ENCODE peak calls at places on chromosomes 3 and 15, in seven cellular contexts. O, Q, W, M, D, C and K are unnamed samples.

GRCh38 chr3:46863261-46863782 is at the start of gene MYL3:
- DNase-seq in O (peak; percentile 44), C (no peak), M (no peak), Q (no peak), D (peak; percentile 53), W (no peak), K (no peak)

GRCh38 chr15:93170320-93170719 is 81.3 kb upstream of the RGMA start:
- DNase-seq in C (no peak), D (no peak), Q (no peak), W (no peak), O (no peak), M (no peak), K (no peak)

GRCh38 chr15:66757521-66757920 is 55.5 kb downstream of the SMAD6 start:
- DNase-seq in W (no peak), O (peak; percentile 69), C (no peak), Q (no peak), M (no peak), D (no peak), K (no peak)

GRCh38 chr3:43870844-43871626 is 180.3 kb downstream of the ABHD5 start:
- DNase-seq in O (no peak), D (no peak), M (no peak), Q (no peak), W (no peak), C (no peak), K (peak; percentile 23)

GRCh38 chr3:65318231-65318630 is 630.4 kb upstream of the ADAMTS9 start:
- DNase-seq in W (no peak), Q (no peak), M (no peak), D (no peak), C (no peak), O (no peak), K (no peak)

GRCh38 chr15:56929389-56929788 is 10.9 kb downstream of the TCF12 start:
- DNase-seq in C (peak; percentile 17), Q (no peak), M (no peak), D (no peak), O (no peak), W (peak; percentile 60), K (no peak)

GRCh38 chr15:83716605-83717004 is 62.7 kb downstream of the ADAMTSL3 start:
- DNase-seq in Q (no peak), D (no peak), C (no peak), W (no peak), M (no peak), O (no peak), K (no peak)

GRCh38 chr15:68666812-68667450 is 88.1 kb downstream of the CORO2B start:
- DNase-seq in C (no peak), W (no peak), Q (no peak), D (peak; percentile 48), O (no peak), M (no peak), K (peak; percentile 24)

GRCh38 chr15:90327313-90327712 is 24.8 kb upstream of the ZNF774 start:
- DNase-seq in C (no peak), Q (no peak), D (no peak), M (no peak), W (no peak), O (no peak), K (no peak)

GRCh38 chr3:64259646-64260045 is 34.4 kb upstream of the PRICKLE2 start:
- DNase-seq in D (no peak), M (no peak), W (peak; percentile 70), Q (no peak), O (no peak), C (no peak), K (no peak)

GRCh38 chr3:18830087-18830486 is 318.2 kb upstream of the KCNH8 start:
- DNase-seq in C (no peak), D (no peak), W (no peak), M (no peak), O (no peak), Q (no peak), K (no peak)

GRCh38 chr3:147257972-147258371 is 148.4 kb downstream of the ZIC4 start:
- DNase-seq in Q (no peak), O (no peak), C (no peak), D (no peak), M (no peak), W (no peak), K (no peak)

GRCh38 chr15:100940785-100941379 is 21.7 kb downstream of the LRRK1 start:
- DNase-seq in C (no peak), M (no peak), O (no peak), W (no peak), D (no peak), Q (no peak), K (no peak)

GRCh38 chr3:126456211-126456610 is 19.5 kb downstream of the ZXDC start:
- DNase-seq in C (no peak), Q (no peak), M (no peak), O (peak; percentile 52), D (no peak), W (no peak), K (no peak)

GRCh38 chr3:128971421-128971820 is 22.5 kb downstream of the CFAP92 start:
- DNase-seq in D (no peak), O (no peak), C (peak; percentile 77), W (no peak), M (no peak), Q (no peak), K (no peak)

GRCh38 chr3:44993471-44994205 is 17.6 kb downstream of the EXOSC7 start:
- DNase-seq in O (no peak), W (peak; percentile 74), Q (no peak), C (peak; percentile 47), D (no peak), M (no peak), K (no peak)

GRCh38 chr15:75455424-75455981 is 4.0 kb upstream of the SIN3A start:
- DNase-seq in Q (peak; percentile 84), W (peak; percentile 80), M (peak; percentile 75), D (peak; percentile 94), C (peak; percentile 85), O (peak; percentile 97), K (peak; percentile 85)

GRCh38 chr3:159260049-159260662 is 458.3 kb downstream of the MFSD1 start:
- DNase-seq in D (no peak), C (peak; percentile 84), Q (no peak), O (no peak), W (peak; percentile 79), M (no peak), K (peak; percentile 31)

GRCh38 chr3:46076606-46077005 is 49.3 kb upstream of the XCR1 start:
- DNase-seq in D (no peak), C (peak; percentile 37), O (no peak), W (peak; percentile 48), Q (no peak), M (no peak), K (no peak)

GRCh38 chr3:45992820-45993219 is 2.8 kb downstream of the FYCO1 start:
- DNase-seq in M (no peak), D (no peak), W (peak; percentile 96), O (no peak), C (peak; percentile 70), Q (no peak), K (no peak)

GRCh38 chr3:27800261-27800660 is 78.1 kb upstream of the EOMES start:
- DNase-seq in M (no peak), W (no peak), C (no peak), D (no peak), Q (no peak), O (no peak), K (no peak)

GRCh38 chr15:100771745-100772144 is 107.9 kb upstream of the ALDH1A3 start:
- DNase-seq in Q (no peak), C (peak; percentile 23), O (peak; percentile 51), D (no peak), M (no peak), W (no peak), K (no peak)

GRCh38 chr3:27900316-27900715 is 178.2 kb upstream of the EOMES start:
- DNase-seq in C (no peak), W (no peak), Q (no peak), O (no peak), M (peak; percentile 9), D (no peak), K (no peak)

GRCh38 chr3:108008931-108009635 is 81.7 kb downstream of the CD47 start:
- DNase-seq in Q (no peak), D (no peak), O (no peak), C (peak; percentile 93), M (no peak), W (peak; percentile 91), K (no peak)

GRCh38 chr3:41912280-41912679 is 49.6 kb downstream of the ULK4 start:
- DNase-seq in Q (no peak), M (no peak), O (no peak), D (no peak), W (no peak), C (no peak), K (no peak)

GRCh38 chr3:48989796-48990635 is at the start of gene P4HTM:
- DNase-seq in W (peak; percentile 81), D (peak; percentile 95), Q (peak; percentile 76), C (peak; percentile 97), O (peak; percentile 97), M (peak; percentile 67), K (peak; percentile 89)